ENCODE peak calls at places on chromosomes 16 and 17, in six cellular contexts. One of them, this sample, is unnamed.

GRCh38 chr16:84277244-84277823 is 17.3 kb upstream of the WFDC1 start:
- DNase-seq in ovary: peak
- DNase-seq in psoas muscle: peak
- DNase-seq in fibroblast of mammary gland: peak
- DNase-seq in tibial nerve: peak
- DNase-seq in nephron progenitor cell: peak
- DNase-seq in this sample: peak

GRCh38 chr17:75516619-75517276 is 420 bp downstream of the TSEN54 start:
- DNase-seq in ovary: peak
- DNase-seq in psoas muscle: no peak
- DNase-seq in fibroblast of mammary gland: no peak
- DNase-seq in tibial nerve: no peak
- DNase-seq in nephron progenitor cell: peak
- DNase-seq in this sample: no peak

GRCh38 chr17:44002141-44002848 is 2.1 kb upstream of the NAGS start:
- DNase-seq in ovary: no peak
- DNase-seq in psoas muscle: peak
- DNase-seq in fibroblast of mammary gland: peak
- DNase-seq in tibial nerve: no peak
- DNase-seq in nephron progenitor cell: no peak
- DNase-seq in this sample: no peak

GRCh38 chr17:76390003-76390421 is 5.6 kb downstream of the SPHK1 start:
- DNase-seq in ovary: no peak
- DNase-seq in psoas muscle: no peak
- DNase-seq in fibroblast of mammary gland: no peak
- DNase-seq in tibial nerve: no peak
- DNase-seq in nephron progenitor cell: no peak
- DNase-seq in this sample: no peak

GRCh38 chr16:28532940-28533647 is 5.7 kb downstream of the NUPR1 start:
- DNase-seq in ovary: no peak
- DNase-seq in psoas muscle: no peak
- DNase-seq in fibroblast of mammary gland: no peak
- DNase-seq in tibial nerve: no peak
- DNase-seq in nephron progenitor cell: no peak
- DNase-seq in this sample: no peak

GRCh38 chr17:63528183-63528582 is 5.0 kb downstream of the KCNH6 start:
- DNase-seq in ovary: no peak
- DNase-seq in psoas muscle: no peak
- DNase-seq in fibroblast of mammary gland: no peak
- DNase-seq in tibial nerve: no peak
- DNase-seq in nephron progenitor cell: no peak
- DNase-seq in this sample: no peak

GRCh38 chr17:77616243-77616731 is 342.2 kb upstream of the TNRC6C start:
- DNase-seq in ovary: no peak
- DNase-seq in psoas muscle: no peak
- DNase-seq in fibroblast of mammary gland: peak
- DNase-seq in tibial nerve: no peak
- DNase-seq in nephron progenitor cell: no peak
- DNase-seq in this sample: no peak

GRCh38 chr17:75872434-75873351 is 5.7 kb downstream of the TRIM47 start:
- DNase-seq in ovary: peak
- DNase-seq in psoas muscle: peak
- DNase-seq in fibroblast of mammary gland: peak
- DNase-seq in tibial nerve: peak
- DNase-seq in nephron progenitor cell: no peak
- DNase-seq in this sample: no peak

GRCh38 chr17:35726609-35727460 is 4.6 kb upstream of the RASL10B start:
- DNase-seq in ovary: peak
- DNase-seq in psoas muscle: peak
- DNase-seq in fibroblast of mammary gland: peak
- DNase-seq in tibial nerve: peak
- DNase-seq in nephron progenitor cell: peak
- DNase-seq in this sample: peak

GRCh38 chr17:77882481-77883212 is 75.9 kb upstream of the TNRC6C start:
- DNase-seq in ovary: no peak
- DNase-seq in psoas muscle: peak
- DNase-seq in fibroblast of mammary gland: peak
- DNase-seq in tibial nerve: peak
- DNase-seq in nephron progenitor cell: no peak
- DNase-seq in this sample: no peak

GRCh38 chr17:1060991-1061390 is 64.1 kb downstream of the TIMM22 start:
- DNase-seq in ovary: peak
- DNase-seq in psoas muscle: peak
- DNase-seq in fibroblast of mammary gland: peak
- DNase-seq in tibial nerve: no peak
- DNase-seq in nephron progenitor cell: no peak
- DNase-seq in this sample: no peak

GRCh38 chr16:30976486-30976885 is 8.5 kb upstream of the HSD3B7 start:
- DNase-seq in ovary: no peak
- DNase-seq in psoas muscle: no peak
- DNase-seq in fibroblast of mammary gland: no peak
- DNase-seq in tibial nerve: no peak
- DNase-seq in nephron progenitor cell: no peak
- DNase-seq in this sample: no peak

GRCh38 chr16:19175492-19176262 is 7.6 kb downstream of the SYT17 start:
- DNase-seq in ovary: no peak
- DNase-seq in psoas muscle: no peak
- DNase-seq in fibroblast of mammary gland: peak
- DNase-seq in tibial nerve: no peak
- DNase-seq in nephron progenitor cell: no peak
- DNase-seq in this sample: no peak

GRCh38 chr16:57538235-57538711 is 1.9 kb upstream of the CCDC102A start:
- DNase-seq in ovary: no peak
- DNase-seq in psoas muscle: no peak
- DNase-seq in fibroblast of mammary gland: no peak
- DNase-seq in tibial nerve: no peak
- DNase-seq in nephron progenitor cell: no peak
- DNase-seq in this sample: peak

GRCh38 chr17:64460955-64461354 is 12.0 kb downstream of the MILR1 start:
- DNase-seq in ovary: no peak
- DNase-seq in psoas muscle: peak
- DNase-seq in fibroblast of mammary gland: peak
- DNase-seq in tibial nerve: no peak
- DNase-seq in nephron progenitor cell: no peak
- DNase-seq in this sample: no peak

GRCh38 chr17:836154-836553 is 54.0 kb downstream of the MRM3 start:
- DNase-seq in ovary: no peak
- DNase-seq in psoas muscle: no peak
- DNase-seq in fibroblast of mammary gland: peak
- DNase-seq in tibial nerve: no peak
- DNase-seq in nephron progenitor cell: no peak
- DNase-seq in this sample: no peak

GRCh38 chr17:31722251-31723056 is 136.6 kb downstream of the COPRS start:
- DNase-seq in ovary: no peak
- DNase-seq in psoas muscle: no peak
- DNase-seq in fibroblast of mammary gland: no peak
- DNase-seq in tibial nerve: no peak
- DNase-seq in nephron progenitor cell: no peak
- DNase-seq in this sample: no peak

GRCh38 chr17:48910370-48910769 is 2.2 kb downstream of the UBE2Z start:
- DNase-seq in ovary: no peak
- DNase-seq in psoas muscle: no peak
- DNase-seq in fibroblast of mammary gland: no peak
- DNase-seq in tibial nerve: no peak
- DNase-seq in nephron progenitor cell: no peak
- DNase-seq in this sample: no peak

GRCh38 chr17:81481011-81481799 is 31.4 kb downstream of the ACTG1 start:
- DNase-seq in ovary: peak
- DNase-seq in psoas muscle: peak
- DNase-seq in fibroblast of mammary gland: peak
- DNase-seq in tibial nerve: peak
- DNase-seq in nephron progenitor cell: peak
- DNase-seq in this sample: no peak

GRCh38 chr17:81961087-81961514 is at the start of gene NOTUM:
- DNase-seq in ovary: no peak
- DNase-seq in psoas muscle: peak
- DNase-seq in fibroblast of mammary gland: no peak
- DNase-seq in tibial nerve: no peak
- DNase-seq in nephron progenitor cell: peak
- DNase-seq in this sample: peak

GRCh38 chr17:69945698-69946185 is 129.3 kb upstream of the KCNJ16 start:
- DNase-seq in ovary: no peak
- DNase-seq in psoas muscle: no peak
- DNase-seq in fibroblast of mammary gland: no peak
- DNase-seq in tibial nerve: no peak
- DNase-seq in nephron progenitor cell: no peak
- DNase-seq in this sample: no peak

GRCh38 chr17:40312131-40312731 is 3.3 kb downstream of the RARA start:
- DNase-seq in ovary: peak
- DNase-seq in psoas muscle: peak
- DNase-seq in fibroblast of mammary gland: no peak
- DNase-seq in tibial nerve: no peak
- DNase-seq in nephron progenitor cell: no peak
- DNase-seq in this sample: no peak

GRCh38 chr17:78341559-78342437 is 18.1 kb downstream of the SOCS3 start:
- DNase-seq in ovary: peak
- DNase-seq in psoas muscle: peak
- DNase-seq in fibroblast of mammary gland: peak
- DNase-seq in tibial nerve: no peak
- DNase-seq in nephron progenitor cell: peak
- DNase-seq in this sample: no peak

GRCh38 chr17:68613739-68614298 is 12.7 kb upstream of the FAM20A start:
- DNase-seq in ovary: peak
- DNase-seq in psoas muscle: no peak
- DNase-seq in fibroblast of mammary gland: peak
- DNase-seq in tibial nerve: peak
- DNase-seq in nephron progenitor cell: peak
- DNase-seq in this sample: no peak

GRCh38 chr16:56483394-56483793 is 32.0 kb downstream of the OGFOD1 start:
- DNase-seq in ovary: no peak
- DNase-seq in psoas muscle: no peak
- DNase-seq in fibroblast of mammary gland: no peak
- DNase-seq in tibial nerve: no peak
- DNase-seq in nephron progenitor cell: no peak
- DNase-seq in this sample: no peak

GRCh38 chr16:47311738-47312505 is 148.9 kb downstream of the ITFG1 start:
- DNase-seq in ovary: no peak
- DNase-seq in psoas muscle: no peak
- DNase-seq in fibroblast of mammary gland: peak
- DNase-seq in tibial nerve: no peak
- DNase-seq in nephron progenitor cell: no peak
- DNase-seq in this sample: no peak

GRCh38 chr16:67082891-67083290 is 26.9 kb upstream of the PHAF1 start:
- DNase-seq in ovary: no peak
- DNase-seq in psoas muscle: no peak
- DNase-seq in fibroblast of mammary gland: no peak
- DNase-seq in tibial nerve: no peak
- DNase-seq in nephron progenitor cell: no peak
- DNase-seq in this sample: no peak

GRCh38 chr16:5062051-5062450 is 3.7 kb downstream of the C16orf89 start:
- DNase-seq in ovary: no peak
- DNase-seq in psoas muscle: no peak
- DNase-seq in fibroblast of mammary gland: no peak
- DNase-seq in tibial nerve: no peak
- DNase-seq in nephron progenitor cell: no peak
- DNase-seq in this sample: no peak

GRCh38 chr17:56751145-56751743 is 82.5 kb downstream of the C17orf67 start:
- DNase-seq in ovary: no peak
- DNase-seq in psoas muscle: no peak
- DNase-seq in fibroblast of mammary gland: no peak
- DNase-seq in tibial nerve: no peak
- DNase-seq in nephron progenitor cell: no peak
- DNase-seq in this sample: no peak
- TF ChIP-seq CTCF in ovary: no peak
- TF ChIP-seq CTCF in psoas muscle: no peak
- TF ChIP-seq CTCF in fibroblast of mammary gland: no peak
- TF ChIP-seq CTCF in tibial nerve: no peak
- TF ChIP-seq CTCF in nephron progenitor cell: no peak
- TF ChIP-seq CTCF in this sample: peak

GRCh38 chr16:87235810-87236515 is 81.2 kb downstream of the C16orf95 start:
- DNase-seq in ovary: no peak
- DNase-seq in psoas muscle: no peak
- DNase-seq in fibroblast of mammary gland: no peak
- DNase-seq in tibial nerve: no peak
- DNase-seq in nephron progenitor cell: peak
- DNase-seq in this sample: no peak
- TF ChIP-seq CTCF in ovary: no peak
- TF ChIP-seq CTCF in psoas muscle: no peak
- TF ChIP-seq CTCF in fibroblast of mammary gland: no peak
- TF ChIP-seq CTCF in tibial nerve: no peak
- TF ChIP-seq CTCF in nephron progenitor cell: no peak
- TF ChIP-seq CTCF in this sample: peak

GRCh38 chr16:23158114-23158513 is 8.9 kb upstream of the USP31 start:
- DNase-seq in ovary: no peak
- DNase-seq in psoas muscle: no peak
- DNase-seq in fibroblast of mammary gland: no peak
- DNase-seq in tibial nerve: no peak
- DNase-seq in nephron progenitor cell: no peak
- DNase-seq in this sample: no peak

GRCh38 chr16:23152386-23153178 is 3.3 kb upstream of the USP31 start:
- DNase-seq in ovary: no peak
- DNase-seq in psoas muscle: no peak
- DNase-seq in fibroblast of mammary gland: no peak
- DNase-seq in tibial nerve: no peak
- DNase-seq in nephron progenitor cell: no peak
- DNase-seq in this sample: no peak

GRCh38 chr16:23156110-23156509 is 6.9 kb upstream of the USP31 start:
- DNase-seq in ovary: no peak
- DNase-seq in psoas muscle: no peak
- DNase-seq in fibroblast of mammary gland: no peak
- DNase-seq in tibial nerve: no peak
- DNase-seq in nephron progenitor cell: no peak
- DNase-seq in this sample: no peak

GRCh38 chr16:23156946-23157460 is 7.8 kb upstream of the USP31 start:
- DNase-seq in ovary: no peak
- DNase-seq in psoas muscle: no peak
- DNase-seq in fibroblast of mammary gland: no peak
- DNase-seq in tibial nerve: no peak
- DNase-seq in nephron progenitor cell: no peak
- DNase-seq in this sample: no peak

GRCh38 chr16:23155445-23156049 is 6.3 kb upstream of the USP31 start:
- DNase-seq in ovary: no peak
- DNase-seq in psoas muscle: no peak
- DNase-seq in fibroblast of mammary gland: peak
- DNase-seq in tibial nerve: no peak
- DNase-seq in nephron progenitor cell: no peak
- DNase-seq in this sample: no peak
- TF ChIP-seq CTCF in ovary: no peak
- TF ChIP-seq CTCF in psoas muscle: no peak
- TF ChIP-seq CTCF in fibroblast of mammary gland: peak
- TF ChIP-seq CTCF in tibial nerve: no peak
- TF ChIP-seq CTCF in nephron progenitor cell: no peak
- TF ChIP-seq CTCF in this sample: peak

DNA sequence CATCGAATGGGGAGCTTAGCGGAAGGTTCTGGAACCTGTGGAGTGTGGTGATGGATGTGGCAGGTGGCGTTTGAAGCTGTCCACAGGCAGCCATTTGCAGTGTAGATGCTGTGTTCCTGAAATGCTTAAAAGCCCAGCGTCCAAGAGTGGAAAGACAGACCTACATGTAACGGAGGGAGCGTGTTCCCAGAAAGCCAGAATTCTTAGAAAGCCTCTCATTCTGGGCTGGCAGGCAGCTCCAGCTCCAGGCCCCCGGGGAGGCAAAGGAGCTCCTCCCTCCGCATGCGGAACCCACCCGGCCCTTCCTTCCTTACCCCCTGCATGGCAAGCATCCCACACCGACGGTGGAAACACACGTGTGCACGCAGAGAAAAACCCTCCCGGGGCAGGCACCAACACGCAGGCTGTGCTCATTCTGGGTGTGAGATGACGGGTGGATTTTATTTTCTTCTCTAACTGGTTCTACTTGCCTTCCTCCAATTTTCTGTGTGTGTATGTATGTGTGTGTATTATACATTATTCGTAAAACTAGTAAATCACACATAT is 22.0 kb downstream of the CARD14 start:
- DNase-seq in ovary: no peak
- DNase-seq in psoas muscle: no peak
- DNase-seq in fibroblast of mammary gland: no peak
- DNase-seq in tibial nerve: no peak
- DNase-seq in nephron progenitor cell: no peak
- DNase-seq in this sample: no peak
- TF ChIP-seq CTCF in ovary: no peak
- TF ChIP-seq CTCF in psoas muscle: no peak
- TF ChIP-seq CTCF in fibroblast of mammary gland: no peak
- TF ChIP-seq CTCF in tibial nerve: no peak
- TF ChIP-seq CTCF in nephron progenitor cell: no peak
- TF ChIP-seq CTCF in this sample: no peak